ENCODE peak calls at places on chromosomes 13 and 19, in six cellular contexts. S is body of pancreas, Q is heart right ventricle, Y is right lobe of liver, K is psoas muscle, Z is DND-41. G is an unnamed sample. For H3K36me3, the result is how much of the 10 kb centered on the place peaks cover.

GRCh38 chr19:45296365-45296764 is 26.3 kb downstream of the CKM start:
- DNase-seq in Y (no peak), Z (no peak), K (no peak), Q (no peak), S (no peak), G (no peak)

GRCh38 chr19:38394488-38394887 is 6.0 kb downstream of the SPRED3 start:
- DNase-seq in Y (no peak), Q (no peak), Z (no peak), K (no peak), S (no peak), G (peak)

GRCh38 chr19:55166530-55167268 is at the start of gene DNAAF3:
- DNase-seq in S (peak), Q (peak), Z (peak), Y (peak), K (peak), G (peak)

GRCh38 chr13:20294497-20294896 is 62.4 kb upstream of the GJB6 start:
- DNase-seq in Q (no peak), S (no peak), Z (no peak), K (no peak), Y (no peak), G (no peak)

GRCh38 chr13:77857810-77858209 is 60.8 kb downstream of the EDNRB start:
- DNase-seq in Q (no peak), Y (no peak), S (no peak), K (no peak), Z (no peak), G (no peak)

GRCh38 chr13:25347156-25347555 is 24.6 kb upstream of the ATP8A2 start:
- DNase-seq in K (no peak), Y (no peak), Z (no peak), S (no peak), Q (no peak), G (no peak)

GRCh38 chr13:63209330-63210017 is 1793.8 kb upstream of the PCDH20 start:
- DNase-seq in Z (no peak), Y (no peak), S (no peak), K (no peak), Q (no peak), G (no peak)

GRCh38 chr13:114077938-114078335 is 54.5 kb downstream of the RASA3 start:
- DNase-seq in Y (peak), S (no peak), Z (no peak), K (no peak), Q (no peak), G (no peak)

GRCh38 chr19:55432355-55432959 is 10.6 kb downstream of the SHISA7 start:
- DNase-seq in Y (no peak), S (no peak), Z (no peak), Q (no peak), K (no peak), G (no peak)

GRCh38 chr13:113298001-113298945 is 1.2 kb downstream of the LAMP1 start:
- DNase-seq in Y (no peak), S (no peak), Z (no peak), Q (no peak), K (no peak), G (no peak)

GRCh38 chr19:18399008-18399407 is 1.6 kb upstream of the LRRC25 start:
- DNase-seq in K (no peak), S (peak), Q (no peak), Z (no peak), Y (peak), G (no peak)

GRCh38 chr13:67134322-67135129 is 95.6 kb downstream of the PCDH9 start:
- DNase-seq in K (no peak), S (no peak), Y (no peak), Z (peak), Q (no peak), G (no peak)

GRCh38 chr19:23056516-23056915 is 53.5 kb upstream of the ZNF728 start:
- DNase-seq in K (no peak), S (no peak), Z (no peak), Y (no peak), Q (no peak), G (no peak)

GRCh38 chr19:35171730-35172129 is 17.2 kb downstream of the FXYD5 start:
- DNase-seq in S (no peak), Y (no peak), Q (no peak), Z (no peak), K (no peak), G (no peak)

GRCh38 chr13:48653074-48654054 is at the start of gene CYSLTR2:
- DNase-seq in Z (peak), Q (peak), S (no peak), K (no peak), Y (no peak), G (peak)

GRCh38 chr19:55857149-55857548 is 20.8 kb downstream of the NLRP4 start:
- DNase-seq in S (no peak), Z (no peak), Y (no peak), K (no peak), Q (no peak), G (no peak)

GRCh38 chr13:112954488-112955270 is 14.3 kb upstream of the MCF2L start:
- DNase-seq in Q (no peak), Z (no peak), S (no peak), Y (no peak), K (no peak), G (no peak)

GRCh38 chr13:109871018-109871370 is 84.6 kb upstream of the IRS2 start:
- DNase-seq in Q (no peak), Y (no peak), S (no peak), Z (no peak), K (no peak), G (no peak)

GRCh38 chr19:50003810-50004419 is 21.3 kb downstream of the VRK3 start:
- DNase-seq in S (peak), Z (no peak), Y (no peak), Q (peak), K (peak), G (no peak)

GRCh38 chr13:30895773-30896172 is 10.3 kb upstream of the MEDAG start:
- DNase-seq in Z (no peak), Q (no peak), Y (no peak), K (peak), S (peak), G (no peak)

GRCh38 chr19:50190439-50190891 is 13.0 kb upstream of the MYH14 start:
- DNase-seq in Q (no peak), S (no peak), K (no peak), Y (no peak), Z (no peak), G (no peak)

GRCh38 chr19:7202888-7203287 is 91.3 kb downstream of the INSR start:
- DNase-seq in S (no peak), Y (no peak), Q (no peak), Z (no peak), K (no peak), G (no peak)

GRCh38 chr13:52744842-52745241 is 5.2 kb upstream of the CNMD start:
- DNase-seq in S (no peak), K (no peak), Y (no peak), Z (no peak), Q (no peak), G (no peak)

GRCh38 chr13:39531646-39532045 is 71.3 kb downstream of the LHFPL6 start:
- DNase-seq in S (no peak), Y (no peak), K (no peak), Z (no peak), Q (no peak), G (no peak)

GRCh38 chr13:25581351-25581750 is 209.6 kb downstream of the ATP8A2 start:
- DNase-seq in S (no peak), Y (no peak), Z (no peak), Q (no peak), K (no peak), G (no peak)

GRCh38 chr13:113327766-113328391 is 30.8 kb downstream of the LAMP1 start:
- DNase-seq in Q (peak), Y (no peak), K (no peak), S (no peak), Z (no peak), G (no peak)

GRCh38 chr13:23598371-23598770 is 28.2 kb downstream of the TNFRSF19 start:
- DNase-seq in K (no peak), Y (no peak), S (no peak), Z (no peak), Q (no peak), G (no peak)

GRCh38 chr13:29110003-29110402 is 289.9 kb downstream of the MTUS2 start:
- DNase-seq in S (no peak), Z (no peak), Q (no peak), Y (no peak), K (no peak), G (no peak)

GRCh38 chr13:113074401-113074800 is 31.2 kb upstream of the F7 start:
- DNase-seq in Z (no peak), S (no peak), K (peak), Y (no peak), Q (no peak), G (no peak)

GRCh38 chr13:100280681-100281080 is 191.8 kb downstream of the PCCA start:
- DNase-seq in Y (no peak), S (no peak), Z (no peak), K (no peak), Q (no peak), G (no peak)

GRCh38 chr13:111303559-111303958 is 16.9 kb upstream of the TEX29 start:
- DNase-seq in Y (no peak), S (no peak), Z (no peak), Q (no peak), K (no peak), G (no peak)

GRCh38 chr13:23636360-23636759 is 66.1 kb downstream of the TNFRSF19 start:
- DNase-seq in K (no peak), S (no peak), Y (no peak), Q (no peak), Z (no peak), G (no peak)

GRCh38 chr19:10713317-10713716 is 4.6 kb upstream of the DNM2 start:
- DNase-seq in Y (no peak), K (no peak), Z (no peak), S (no peak), Q (no peak), G (no peak)

GRCh38 chr13:49587311-49587847 is 2.0 kb upstream of the RCBTB1 start:
- DNase-seq in S (no peak), Q (no peak), K (no peak), Z (no peak), Y (no peak), G (no peak)

GRCh38 chr19:35955881-35956634 is 19.9 kb downstream of the LRFN3 start:
- DNase-seq in K (no peak), Q (no peak), Z (no peak), Y (no peak), S (no peak), G (no peak)

GRCh38 chr19:13090511-13091231 is 12.0 kb downstream of the LYL1 start:
- DNase-seq in S (no peak), Z (no peak), Y (no peak), Q (no peak), K (no peak), G (peak)
- H3K27ac ChIP-seq in S (no peak), Z (no peak), Y (peak), Q (peak), K (peak), G (no peak)

DNA sequence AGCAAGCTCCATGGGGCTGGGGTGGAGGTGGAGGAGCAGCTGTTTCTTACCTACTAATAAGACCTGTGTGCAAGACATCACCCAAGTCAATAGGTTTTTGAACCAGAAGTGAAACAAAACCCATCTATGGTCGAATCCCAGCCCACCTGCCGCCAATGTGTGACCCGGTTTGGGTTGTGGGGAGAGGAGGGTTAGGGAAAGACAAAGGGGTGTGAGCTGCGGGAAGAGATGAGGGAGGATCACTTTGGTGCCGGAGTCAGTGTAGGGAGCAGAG is 641 bp downstream of the LPAR2 start:
- DNase-seq in Z (no peak), K (no peak), S (no peak), Y (no peak), Q (no peak), G (peak)
- H3K4me3 ChIP-seq in Z (no peak), K (peak), S (peak), Y (peak), Q (peak), G (peak)

DNA sequence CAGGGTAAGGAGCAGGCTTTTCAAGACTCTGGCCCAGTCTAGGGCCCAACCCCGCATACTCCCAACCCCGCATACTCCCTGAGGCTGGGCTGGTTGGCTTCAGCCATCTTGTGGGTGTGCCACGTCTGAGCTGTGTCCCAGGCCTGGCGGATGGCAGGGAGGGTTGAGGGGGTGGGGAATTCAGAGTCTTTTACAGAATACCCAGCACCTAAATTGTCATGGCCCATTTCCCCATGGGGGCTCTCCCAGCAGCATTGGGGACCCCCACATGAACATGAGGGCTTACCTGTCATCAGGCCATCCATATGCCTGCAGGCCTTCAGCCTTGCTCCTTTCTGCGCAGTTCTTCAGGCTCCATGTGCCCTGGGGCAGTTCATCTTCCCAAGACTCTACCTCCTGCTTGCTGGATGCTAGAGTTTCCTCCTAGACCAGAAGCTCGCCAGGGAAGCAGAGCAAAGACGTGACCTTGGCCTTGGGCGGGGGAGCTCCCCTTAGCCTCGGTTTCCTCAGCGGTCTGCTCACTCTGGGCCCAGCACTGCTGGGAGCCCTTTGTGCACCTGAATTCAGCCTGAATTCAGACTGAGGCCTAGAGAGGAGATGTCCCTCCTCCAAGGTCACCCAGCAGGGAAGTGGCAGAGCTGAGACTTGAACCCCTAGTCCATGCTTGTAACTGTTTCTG is 9.2 kb downstream of the PPP5C start:
- DNase-seq in Y (peak), S (no peak), K (no peak), Q (no peak), Z (no peak), G (no peak)
- H3K36me3 ChIP-seq in Y (under half), S (under half), K (under half), Q (under half), Z (half or more), G (under half)

GRCh38 chr19:58009301-58009665 is 6.7 kb upstream of the ZNF606 start:
- DNase-seq in Q (no peak), S (no peak), Y (peak), Z (no peak), K (no peak), G (no peak)

GRCh38 chr19:58007285-58007684 is 4.7 kb upstream of the ZNF606 start:
- DNase-seq in K (no peak), Y (no peak), Q (no peak), S (no peak), Z (peak), G (no peak)

GRCh38 chr19:58010507-58010906 is 7.9 kb upstream of the ZNF606 start:
- DNase-seq in Z (no peak), K (no peak), Q (no peak), S (no peak), Y (no peak), G (no peak)

GRCh38 chr19:58009666-58010301 is 7.2 kb upstream of the ZNF606 start:
- DNase-seq in K (peak), Q (peak), Y (peak), S (peak), Z (peak), G (no peak)
- H3K27ac ChIP-seq in K (no peak), Q (peak), Y (no peak), S (peak), Z (peak), G (peak)

GRCh38 chr19:3096267-3096901 is 2.2 kb downstream of the GNA11 start:
- DNase-seq in S (peak), Q (peak), K (no peak), Z (no peak), Y (peak), G (no peak)
- H3K4me3 ChIP-seq in S (no peak), Q (peak), K (peak), Z (peak), Y (peak), G (no peak)

GRCh38 chr19:47269596-47269995 is 5.1 kb upstream of the INAFM1 start:
- DNase-seq in K (no peak), Z (no peak), Q (no peak), Y (no peak), S (no peak), G (no peak)
- H3K36me3 ChIP-seq in K (under half), Z (under half), Q (under half), Y (under half), S (under half), G (under half)

DNA sequence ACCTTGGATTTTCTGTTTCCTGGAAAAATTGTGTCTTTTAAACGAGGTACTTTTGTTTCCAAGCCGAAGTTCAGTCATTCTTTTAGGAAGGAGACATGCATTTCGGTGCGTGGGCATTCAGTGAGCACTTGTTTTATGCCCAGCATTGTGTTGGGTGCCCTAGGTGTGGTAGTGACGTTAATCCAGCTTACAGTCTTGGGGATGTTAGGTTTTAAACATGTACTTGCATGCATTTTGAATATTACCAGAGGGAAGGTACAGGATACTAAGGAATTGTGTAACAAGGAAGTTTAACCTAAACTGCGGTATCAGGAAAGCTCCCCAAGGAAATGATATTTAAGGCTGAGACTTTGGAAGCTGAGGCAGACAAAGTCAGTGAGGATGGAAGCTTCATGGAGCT is 66.3 kb downstream of the ARHGAP35 start:
- DNase-seq in Y (no peak), Z (no peak), K (no peak), Q (no peak), S (no peak), G (no peak)
- H3K27ac ChIP-seq in Y (no peak), Z (no peak), K (peak), Q (peak), S (no peak), G (no peak)

GRCh38 chr19:2046046-2046907 is 4.8 kb downstream of the MKNK2 start:
- DNase-seq in Y (no peak), Q (no peak), Z (no peak), S (peak), K (no peak), G (no peak)
- H3K4me3 ChIP-seq in Y (no peak), Q (no peak), Z (no peak), S (no peak), K (peak), G (no peak)

G was measured in CD4-positive, alpha-beta memory T cell.